ENCODE peak calls at places on chromosomes 12 and 14, in six cellular contexts. One of them, this sample, is unnamed.

GRCh38 chr14:23127861-23128260 is 8.8 kb upstream of the CEBPE start:
- DNase-seq in HCT116: no peak
- DNase-seq in cardiac fibroblast: no peak
- DNase-seq in CD8-positive, alpha-beta T cell: no peak
- DNase-seq in AG09319: no peak
- DNase-seq in fibroblast of mammary gland: no peak
- DNase-seq in this sample: no peak

GRCh38 chr12:57236925-57237652 is 7.6 kb downstream of the SHMT2 start:
- DNase-seq in HCT116: no peak
- DNase-seq in cardiac fibroblast: peak
- DNase-seq in CD8-positive, alpha-beta T cell: no peak
- DNase-seq in AG09319: no peak
- DNase-seq in fibroblast of mammary gland: no peak
- DNase-seq in this sample: no peak

GRCh38 chr14:86652512-86652911 is 1122.6 kb downstream of the FLRT2 start:
- DNase-seq in HCT116: no peak
- DNase-seq in cardiac fibroblast: no peak
- DNase-seq in CD8-positive, alpha-beta T cell: no peak
- DNase-seq in AG09319: no peak
- DNase-seq in fibroblast of mammary gland: no peak
- DNase-seq in this sample: no peak

GRCh38 chr14:104137297-104138097 is 890 bp upstream of the KIF26A start:
- DNase-seq in HCT116: no peak
- DNase-seq in cardiac fibroblast: peak
- DNase-seq in CD8-positive, alpha-beta T cell: peak
- DNase-seq in AG09319: no peak
- DNase-seq in fibroblast of mammary gland: peak
- DNase-seq in this sample: no peak

GRCh38 chr14:104877806-104878550 is 12.9 kb downstream of the CEP170B start:
- DNase-seq in HCT116: no peak
- DNase-seq in cardiac fibroblast: no peak
- DNase-seq in CD8-positive, alpha-beta T cell: no peak
- DNase-seq in AG09319: no peak
- DNase-seq in fibroblast of mammary gland: no peak
- DNase-seq in this sample: no peak

GRCh38 chr14:25132734-25133422 is 82.9 kb upstream of the STXBP6 start:
- DNase-seq in HCT116: no peak
- DNase-seq in cardiac fibroblast: peak
- DNase-seq in CD8-positive, alpha-beta T cell: peak
- DNase-seq in AG09319: no peak
- DNase-seq in fibroblast of mammary gland: peak
- DNase-seq in this sample: no peak

GRCh38 chr14:54606178-54606577 is 39.2 kb downstream of the SAMD4A start:
- DNase-seq in HCT116: no peak
- DNase-seq in cardiac fibroblast: no peak
- DNase-seq in CD8-positive, alpha-beta T cell: no peak
- DNase-seq in AG09319: no peak
- DNase-seq in fibroblast of mammary gland: no peak
- DNase-seq in this sample: no peak

GRCh38 chr14:53109028-53109687 is 44.0 kb downstream of the DDHD1 start:
- DNase-seq in HCT116: no peak
- DNase-seq in cardiac fibroblast: no peak
- DNase-seq in CD8-positive, alpha-beta T cell: peak
- DNase-seq in AG09319: no peak
- DNase-seq in fibroblast of mammary gland: no peak
- DNase-seq in this sample: no peak

GRCh38 chr14:100365741-100366140 is 42.6 kb downstream of the SLC25A47 start:
- DNase-seq in HCT116: no peak
- DNase-seq in cardiac fibroblast: no peak
- DNase-seq in CD8-positive, alpha-beta T cell: no peak
- DNase-seq in AG09319: no peak
- DNase-seq in fibroblast of mammary gland: no peak
- DNase-seq in this sample: no peak

GRCh38 chr14:74829238-74829637 is 46.7 kb downstream of the PROX2 start:
- DNase-seq in HCT116: no peak
- DNase-seq in cardiac fibroblast: no peak
- DNase-seq in CD8-positive, alpha-beta T cell: no peak
- DNase-seq in AG09319: no peak
- DNase-seq in fibroblast of mammary gland: peak
- DNase-seq in this sample: no peak

GRCh38 chr14:33979613-33980276 is 28.9 kb upstream of the EGLN3 start:
- DNase-seq in HCT116: no peak
- DNase-seq in cardiac fibroblast: no peak
- DNase-seq in CD8-positive, alpha-beta T cell: no peak
- DNase-seq in AG09319: no peak
- DNase-seq in fibroblast of mammary gland: no peak
- DNase-seq in this sample: no peak

GRCh38 chr12:115599251-115599811 is 678.2 kb downstream of the MED13L start:
- DNase-seq in HCT116: no peak
- DNase-seq in cardiac fibroblast: no peak
- DNase-seq in CD8-positive, alpha-beta T cell: no peak
- DNase-seq in AG09319: no peak
- DNase-seq in fibroblast of mammary gland: peak
- DNase-seq in this sample: no peak

GRCh38 chr14:105075364-105076295 is 10.4 kb upstream of the GPR132 start:
- DNase-seq in HCT116: no peak
- DNase-seq in cardiac fibroblast: no peak
- DNase-seq in CD8-positive, alpha-beta T cell: peak
- DNase-seq in AG09319: no peak
- DNase-seq in fibroblast of mammary gland: no peak
- DNase-seq in this sample: no peak

GRCh38 chr14:34340226-34340625 is 121.8 kb downstream of the SPTSSA start:
- DNase-seq in HCT116: no peak
- DNase-seq in cardiac fibroblast: peak
- DNase-seq in CD8-positive, alpha-beta T cell: no peak
- DNase-seq in AG09319: no peak
- DNase-seq in fibroblast of mammary gland: peak
- DNase-seq in this sample: no peak

GRCh38 chr12:79737875-79738718 is 47.3 kb upstream of the PAWR start:
- DNase-seq in HCT116: peak
- DNase-seq in cardiac fibroblast: peak
- DNase-seq in CD8-positive, alpha-beta T cell: peak
- DNase-seq in AG09319: no peak
- DNase-seq in fibroblast of mammary gland: peak
- DNase-seq in this sample: no peak

GRCh38 chr12:62917939-62918338 is 17.0 kb downstream of the PPM1H start:
- DNase-seq in HCT116: no peak
- DNase-seq in cardiac fibroblast: peak
- DNase-seq in CD8-positive, alpha-beta T cell: no peak
- DNase-seq in AG09319: no peak
- DNase-seq in fibroblast of mammary gland: peak
- DNase-seq in this sample: no peak

GRCh38 chr14:76834296-76834695 is 8.1 kb downstream of the LRRC74A start:
- DNase-seq in HCT116: no peak
- DNase-seq in cardiac fibroblast: no peak
- DNase-seq in CD8-positive, alpha-beta T cell: no peak
- DNase-seq in AG09319: no peak
- DNase-seq in fibroblast of mammary gland: no peak
- DNase-seq in this sample: no peak

GRCh38 chr14:60700598-60700997 is 23.6 kb downstream of the SIX4 start:
- DNase-seq in HCT116: no peak
- DNase-seq in cardiac fibroblast: no peak
- DNase-seq in CD8-positive, alpha-beta T cell: no peak
- DNase-seq in AG09319: no peak
- DNase-seq in fibroblast of mammary gland: no peak
- DNase-seq in this sample: no peak
- TF ChIP-seq CTCF in HCT116: no peak
- TF ChIP-seq CTCF in cardiac fibroblast: no peak
- TF ChIP-seq CTCF in CD8-positive, alpha-beta T cell: no peak
- TF ChIP-seq CTCF in AG09319: no peak
- TF ChIP-seq CTCF in fibroblast of mammary gland: no peak
- TF ChIP-seq CTCF in this sample: no peak

DNA sequence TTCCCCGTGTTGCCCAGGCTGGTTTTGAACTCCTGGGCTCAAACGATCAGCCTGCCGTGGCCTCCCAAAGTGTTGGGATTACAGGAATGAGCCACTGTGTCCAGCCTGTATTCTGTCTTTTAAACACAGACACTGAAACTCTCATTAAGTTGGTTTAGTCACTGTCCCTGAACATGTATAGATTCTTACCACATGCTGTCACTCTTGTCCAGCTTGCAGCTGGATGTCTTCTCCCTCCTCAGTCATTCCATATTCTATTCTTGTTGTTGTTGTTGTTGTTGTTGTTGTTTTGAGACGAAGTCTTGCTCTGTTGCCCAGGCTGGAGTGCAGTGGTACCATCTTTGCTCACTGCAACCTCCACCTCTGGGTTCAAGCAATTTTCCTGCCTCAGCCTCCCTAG is 12.3 kb upstream of the ATP5MC2 start:
- DNase-seq in HCT116: no peak
- DNase-seq in cardiac fibroblast: no peak
- DNase-seq in CD8-positive, alpha-beta T cell: no peak
- DNase-seq in AG09319: no peak
- DNase-seq in fibroblast of mammary gland: no peak
- DNase-seq in this sample: no peak
- TF ChIP-seq CTCF in HCT116: no peak
- TF ChIP-seq CTCF in cardiac fibroblast: no peak
- TF ChIP-seq CTCF in CD8-positive, alpha-beta T cell: no peak
- TF ChIP-seq CTCF in AG09319: no peak
- TF ChIP-seq CTCF in fibroblast of mammary gland: no peak
- TF ChIP-seq CTCF in this sample: no peak

GRCh38 chr12:44876554-44877275 is 600 bp upstream of the NELL2 start:
- DNase-seq in HCT116: no peak
- DNase-seq in cardiac fibroblast: peak
- DNase-seq in CD8-positive, alpha-beta T cell: peak
- DNase-seq in AG09319: no peak
- DNase-seq in fibroblast of mammary gland: peak
- DNase-seq in this sample: no peak
- TF ChIP-seq CTCF in HCT116: no peak
- TF ChIP-seq CTCF in cardiac fibroblast: peak
- TF ChIP-seq CTCF in CD8-positive, alpha-beta T cell: peak
- TF ChIP-seq CTCF in AG09319: no peak
- TF ChIP-seq CTCF in fibroblast of mammary gland: no peak
- TF ChIP-seq CTCF in this sample: peak

DNA sequence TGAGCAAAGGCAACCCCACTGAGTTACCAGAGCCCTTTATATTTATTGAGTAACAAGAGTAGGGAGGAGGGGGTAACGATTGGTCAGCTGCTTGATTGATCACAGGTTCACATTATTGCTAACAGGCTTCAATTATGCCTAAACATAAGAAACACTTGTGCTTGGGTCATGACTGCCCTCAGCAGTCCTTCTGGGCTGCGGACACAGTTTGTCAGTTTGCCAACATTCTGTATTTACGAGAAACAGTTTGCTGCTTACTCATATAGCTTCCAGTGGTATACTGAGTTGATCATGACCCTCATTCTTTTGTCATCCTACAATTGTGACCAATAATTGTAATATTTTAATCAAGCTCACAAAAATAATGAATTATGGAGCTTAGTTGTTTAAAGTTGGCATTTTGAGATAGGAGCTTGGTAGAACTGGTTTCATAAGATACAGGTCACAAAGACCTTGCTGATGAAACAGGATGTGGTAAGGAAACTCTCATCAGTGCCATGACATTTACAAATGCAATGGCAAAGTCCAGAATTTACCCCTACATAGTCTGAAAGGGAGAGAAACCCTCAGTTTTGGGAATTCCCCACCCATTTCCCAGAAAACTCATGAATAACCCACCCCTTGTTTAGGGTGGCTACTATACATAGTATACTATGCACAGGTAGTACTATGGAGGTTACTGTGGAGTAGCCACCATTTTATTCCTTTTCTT is 1421.0 kb upstream of the FLRT2 start:
- DNase-seq in HCT116: no peak
- DNase-seq in cardiac fibroblast: no peak
- DNase-seq in CD8-positive, alpha-beta T cell: no peak
- DNase-seq in AG09319: no peak
- DNase-seq in fibroblast of mammary gland: no peak
- DNase-seq in this sample: no peak
- TF ChIP-seq CTCF in HCT116: no peak
- TF ChIP-seq CTCF in cardiac fibroblast: no peak
- TF ChIP-seq CTCF in CD8-positive, alpha-beta T cell: no peak
- TF ChIP-seq CTCF in AG09319: no peak
- TF ChIP-seq CTCF in fibroblast of mammary gland: no peak
- TF ChIP-seq CTCF in this sample: no peak